ENCODE peak calls at places on chromosome 12, in seven cellular contexts. M is breast epithelium, P is stomach, L is GM23338, V is sigmoid colon, H is K562, X is upper lobe of left lung. W is an unnamed sample.

GRCh38 chr12:125288931-125289928 is 224.0 kb downstream of the AACS start:
- DNase-seq in M (no peak), P (no peak), H (no peak), L (no peak), V (no peak), X (no peak), W (no peak)

GRCh38 chr12:90757957-90758356 is 197.0 kb downstream of the CCER1 start:
- DNase-seq in P (no peak), X (no peak), H (no peak), L (no peak), M (no peak), V (no peak), W (no peak)

GRCh38 chr12:70644836-70645235 is 7.6 kb upstream of the PTPRB start:
- DNase-seq in V (no peak), P (no peak), H (no peak), L (no peak), X (no peak), M (no peak), W (no peak)

GRCh38 chr12:60231301-60231700 is 635.5 kb downstream of the SLC16A7 start:
- DNase-seq in M (no peak), L (peak), X (no peak), P (no peak), V (no peak), H (no peak), W (no peak)

GRCh38 chr12:92649511-92650227 is 53.1 kb upstream of the PLEKHG7 start:
- DNase-seq in H (peak), M (peak), P (peak), V (peak), X (no peak), L (peak), W (peak)

GRCh38 chr12:132248439-132249157 is 80.8 kb downstream of the GALNT9 start:
- DNase-seq in H (no peak), M (no peak), X (no peak), P (no peak), L (no peak), V (no peak), W (no peak)

GRCh38 chr12:123237646-123238329 is 4.6 kb downstream of the MTRFR start:
- DNase-seq in X (no peak), V (peak), M (no peak), P (peak), L (peak), H (peak), W (no peak)

GRCh38 chr12:32843528-32844095 is 53.0 kb downstream of the PKP2 start:
- DNase-seq in M (no peak), X (no peak), H (no peak), V (no peak), P (no peak), L (peak), W (no peak)

GRCh38 chr12:51590347-51591019 is 550 bp upstream of the SCN8A start:
- DNase-seq in P (peak), V (no peak), H (peak), L (peak), M (no peak), X (peak), W (no peak)

GRCh38 chr12:65803253-65803652 is 21.0 kb upstream of the HMGA2 start:
- DNase-seq in M (no peak), H (no peak), V (no peak), P (no peak), X (no peak), L (no peak), W (no peak)

GRCh38 chr12:110928700-110929099 is 8.3 kb upstream of the MYL2 start:
- DNase-seq in H (no peak), P (no peak), M (no peak), L (no peak), V (no peak), X (no peak), W (no peak)

GRCh38 chr12:80419660-80420059 is 24.4 kb upstream of the PTPRQ start:
- DNase-seq in L (no peak), P (no peak), X (no peak), M (no peak), H (no peak), V (no peak), W (no peak)

GRCh38 chr12:41505001-41505400 is 316.9 kb downstream of the PDZRN4 start:
- DNase-seq in X (no peak), H (no peak), P (no peak), L (no peak), M (no peak), V (no peak), W (no peak)

GRCh38 chr12:14540801-14541462 is 26.8 kb downstream of the PLBD1 start:
- DNase-seq in M (no peak), X (no peak), P (no peak), L (no peak), V (no peak), H (no peak), W (no peak)

GRCh38 chr12:20097561-20097960 is 270.8 kb upstream of the PDE3A start:
- DNase-seq in L (no peak), M (no peak), H (no peak), P (no peak), V (no peak), X (no peak), W (no peak)

GRCh38 chr12:24138041-24138440 is 188.6 kb upstream of the SOX5 start:
- DNase-seq in L (no peak), M (no peak), P (no peak), X (no peak), V (no peak), H (no peak), W (no peak)

GRCh38 chr12:124231980-124232653 is 62.8 kb upstream of the RFLNA start:
- DNase-seq in V (no peak), L (no peak), X (peak), H (no peak), M (no peak), P (peak), W (no peak)

GRCh38 chr12:4604684-4605193 is 42.7 kb downstream of the DYRK4 start:
- DNase-seq in M (peak), X (peak), V (peak), H (peak), P (peak), L (peak), W (peak)

GRCh38 chr12:16350682-16351081 is 3.2 kb downstream of the MGST1 start:
- DNase-seq in X (no peak), P (no peak), H (no peak), M (peak), L (no peak), V (peak), W (no peak)

GRCh38 chr12:50201987-50202521 is 34.9 kb upstream of the CERS5 start:
- DNase-seq in H (no peak), L (peak), P (no peak), V (no peak), X (no peak), M (no peak), W (no peak)

GRCh38 chr12:48924617-48925217 is 575 bp downstream of the FKBP11 start:
- DNase-seq in V (peak), X (peak), P (peak), L (peak), M (peak), H (no peak), W (no peak)

GRCh38 chr12:75560167-75560566 is 48.8 kb upstream of the KRR1 start:
- DNase-seq in H (no peak), X (no peak), L (peak), P (no peak), M (no peak), V (no peak), W (no peak)

GRCh38 chr12:127629066-127629820 is 637.7 kb upstream of the TMEM132C start:
- DNase-seq in M (no peak), L (no peak), P (no peak), H (no peak), X (no peak), V (no peak), W (no peak)

GRCh38 chr12:12684375-12685106 is 11.4 kb downstream of the GPR19 start:
- DNase-seq in P (no peak), H (peak), V (no peak), L (peak), M (no peak), X (no peak), W (no peak)
- TF ChIP-seq POLR2AphosphoS5 in P (no peak), H (no peak), V (no peak), L (peak), M (no peak), X (no peak), W (no peak)

GRCh38 chr12:3099146-3099545 is 22.0 kb downstream of the TSPAN9 start:
- DNase-seq in P (no peak), H (no peak), L (no peak), X (no peak), V (no peak), M (no peak), W (no peak)

GRCh38 chr12:3098436-3098835 is 21.3 kb downstream of the TSPAN9 start:
- DNase-seq in P (no peak), V (no peak), H (no peak), L (no peak), M (no peak), X (no peak), W (no peak)

GRCh38 chr12:3101309-3102022 is 24.3 kb downstream of the TSPAN9 start:
- DNase-seq in M (peak), X (no peak), L (no peak), V (no peak), H (no peak), P (no peak), W (no peak)

GRCh38 chr12:3097836-3098235 is 20.7 kb downstream of the TSPAN9 start:
- DNase-seq in L (no peak), H (no peak), V (no peak), P (no peak), M (no peak), X (no peak), W (no peak)

GRCh38 chr12:3097186-3097804 is 20.1 kb downstream of the TSPAN9 start:
- DNase-seq in H (peak), M (no peak), X (no peak), V (no peak), P (peak), L (no peak), W (no peak)
- TF ChIP-seq POLR2AphosphoS5 in H (no peak), M (no peak), X (peak), V (no peak), P (no peak), L (no peak), W (no peak)

DNA sequence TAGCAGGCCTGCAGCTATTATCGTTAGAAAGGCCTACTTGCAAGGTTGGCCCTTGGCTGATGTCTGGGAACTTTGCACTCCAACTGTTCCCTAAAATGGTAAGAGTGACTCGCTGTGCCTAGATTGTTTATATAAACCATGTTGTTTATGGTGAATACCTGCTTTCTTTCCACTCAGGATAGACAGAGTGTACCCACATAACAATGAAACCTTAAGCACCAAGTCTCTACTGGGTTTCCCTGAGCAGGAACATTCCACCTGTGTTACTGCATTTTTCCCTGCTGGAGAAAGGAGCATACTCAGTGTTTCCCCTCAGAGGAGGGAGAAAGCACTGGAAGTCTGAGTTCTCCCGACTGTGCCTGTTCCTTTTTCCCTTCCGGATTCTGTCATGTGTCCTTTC is 32.8 kb downstream of the ERP29 start:
- DNase-seq in H (no peak), L (no peak), P (no peak), M (no peak), V (peak), X (no peak), W (no peak)
- TF ChIP-seq POLR2AphosphoS5 in H (no peak), L (no peak), P (no peak), M (no peak), V (peak), X (no peak), W (no peak)

GRCh38 chr12:27012982-27013255 is 1.3 kb downstream of the TM7SF3 start:
- DNase-seq in V (no peak), M (no peak), P (no peak), L (no peak), X (no peak), H (no peak), W (no peak)

GRCh38 chr12:27015730-27016076 is 1.5 kb upstream of the TM7SF3 start:
- DNase-seq in M (no peak), H (peak), V (no peak), X (no peak), P (no peak), L (peak), W (no peak)

GRCh38 chr12:27014085-27014858 is at the start of gene TM7SF3:
- DNase-seq in L (peak), P (peak), M (peak), X (peak), H (peak), V (peak), W (peak)

GRCh38 chr12:27013606-27014084 is 539 bp downstream of the TM7SF3 start:
- DNase-seq in M (no peak), H (peak), P (no peak), V (no peak), X (no peak), L (peak), W (no peak)

DNA sequence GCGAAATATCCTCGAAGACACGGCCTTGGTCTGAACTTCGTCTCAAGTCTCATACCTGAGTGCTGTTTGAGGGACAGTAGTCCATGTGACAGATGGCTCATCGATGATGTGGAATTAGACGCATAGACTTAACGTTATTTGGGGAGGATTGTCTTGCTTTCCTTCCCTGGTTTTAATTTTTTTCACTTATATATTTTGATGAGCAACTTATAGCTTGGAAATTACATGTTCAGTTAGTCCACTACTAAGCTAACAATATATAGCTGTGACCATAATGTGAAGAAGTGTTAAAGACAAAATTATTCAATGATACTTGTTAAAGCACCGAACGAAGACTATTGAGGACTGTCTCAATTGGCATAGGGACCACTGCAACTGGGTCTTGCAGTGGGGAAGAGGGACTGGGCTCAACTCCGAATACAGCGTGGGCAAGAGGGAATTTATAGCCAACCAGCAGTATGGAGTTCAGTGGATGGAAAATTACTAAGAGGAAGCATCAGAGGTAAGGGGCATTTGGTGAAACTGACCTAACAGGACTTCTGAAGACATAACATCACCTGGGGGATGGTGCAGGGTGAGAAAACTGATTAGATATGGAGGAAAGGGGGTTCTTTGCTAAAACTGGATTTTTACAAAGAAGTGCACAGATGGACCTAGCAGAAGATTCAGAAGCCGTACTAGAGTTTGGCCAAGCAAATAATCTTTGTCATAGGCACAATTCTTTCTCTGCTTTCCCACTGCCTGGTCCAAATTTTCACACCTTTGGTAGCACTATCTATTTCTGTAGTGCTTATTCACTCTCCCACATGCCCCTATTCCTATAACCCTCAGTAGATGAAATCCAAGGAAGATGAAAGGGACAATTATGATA is 910 bp upstream of the TM7SF3 start:
- DNase-seq in P (no peak), X (no peak), L (no peak), M (no peak), H (no peak), V (no peak), W (no peak)
- TF ChIP-seq POLR2AphosphoS5 in P (no peak), X (no peak), L (no peak), M (no peak), H (no peak), V (no peak), W (no peak)

GRCh38 chr12:6200266-6201198 is at the start of gene CD9:
- DNase-seq in M (peak), P (peak), H (peak), X (peak), V (peak), L (peak), W (no peak)
- TF ChIP-seq POLR2AphosphoS5 in M (peak), P (peak), H (no peak), X (peak), V (peak), L (peak), W (no peak)

DNA sequence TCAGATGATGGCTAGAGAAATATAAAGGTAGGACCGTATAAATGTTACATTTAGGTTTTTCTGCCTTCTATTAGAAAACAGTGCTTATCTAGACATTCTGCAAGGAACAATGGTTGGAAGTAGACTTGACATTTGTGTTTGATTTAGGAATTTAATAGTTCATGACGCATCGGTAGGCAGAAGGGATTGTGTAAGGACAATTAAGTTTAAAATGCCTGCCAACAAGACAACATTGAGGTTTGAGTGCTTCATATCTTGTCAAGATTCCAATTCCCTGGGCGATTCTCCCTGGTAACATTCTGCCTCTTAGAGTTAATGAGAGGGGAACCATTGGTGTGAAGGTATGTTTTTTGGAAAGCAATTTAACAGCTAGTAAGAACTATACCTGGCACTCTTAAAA is 186.8 kb upstream of the RBM19 start:
- DNase-seq in L (no peak), M (no peak), P (no peak), X (no peak), H (no peak), V (no peak), W (no peak)
- TF ChIP-seq POLR2AphosphoS5 in L (no peak), M (no peak), P (no peak), X (no peak), H (no peak), V (no peak), W (no peak)

GRCh38 chr12:93847517-93848452 is 170.6 kb downstream of the CRADD start:
- DNase-seq in X (no peak), P (no peak), V (no peak), M (no peak), L (no peak), H (no peak), W (no peak)
- TF ChIP-seq POLR2AphosphoS5 in X (no peak), P (no peak), V (no peak), M (no peak), L (no peak), H (no peak), W (no peak)

DNA sequence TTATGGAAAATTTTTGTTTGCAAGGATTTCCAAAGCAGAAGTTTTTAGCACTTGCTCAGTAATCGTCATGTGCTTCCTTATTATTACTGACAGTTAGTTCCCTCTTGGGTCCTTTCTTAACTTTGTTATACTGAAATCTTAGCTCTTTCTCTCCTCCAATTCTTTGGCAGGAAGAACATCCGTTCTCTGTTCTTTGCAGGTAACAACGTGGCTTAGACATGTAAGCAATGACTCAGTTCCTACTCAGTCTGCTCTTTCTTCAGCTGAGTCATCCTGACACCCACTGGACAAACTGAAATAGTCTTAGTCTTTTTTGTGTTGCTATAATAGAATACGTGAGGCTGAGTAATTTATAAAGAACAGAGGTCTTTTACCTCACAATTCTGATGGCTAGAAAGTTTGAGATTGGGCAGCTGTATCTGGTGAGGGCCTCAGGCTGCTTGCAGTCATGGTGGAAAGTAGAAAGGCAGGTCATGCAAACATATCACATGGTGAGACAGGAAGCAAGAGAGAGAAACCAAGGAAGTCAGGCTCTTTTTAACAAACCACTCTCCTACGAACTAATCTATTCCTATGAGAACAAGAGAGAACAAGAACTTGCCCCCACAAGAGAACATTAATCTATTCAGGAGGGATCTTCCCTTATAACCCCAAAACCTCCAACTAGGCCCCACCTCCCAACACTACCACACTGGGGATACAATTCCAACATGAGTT is 49.2 kb downstream of the TESPA1 start:
- DNase-seq in P (no peak), M (no peak), H (peak), V (no peak), X (no peak), L (no peak), W (peak)
- TF ChIP-seq POLR2AphosphoS5 in P (no peak), M (no peak), H (no peak), V (no peak), X (no peak), L (no peak), W (no peak)

GRCh38 chr12:46449856-46450255 is 77.3 kb upstream of the SLC38A2 start:
- DNase-seq in M (no peak), L (no peak), V (no peak), P (no peak), X (no peak), H (no peak), W (no peak)
- TF ChIP-seq POLR2AphosphoS5 in M (no peak), L (no peak), V (no peak), P (no peak), X (no peak), H (no peak), W (no peak)

GRCh38 chr12:106696071-106696470 is 78.4 kb upstream of the RIC8B start:
- DNase-seq in M (no peak), P (no peak), L (no peak), X (no peak), V (no peak), H (no peak), W (no peak)
- TF ChIP-seq POLR2AphosphoS5 in M (no peak), P (no peak), L (no peak), X (no peak), V (no peak), H (no peak), W (no peak)

W was measured in Panc1.